ENCODE peak calls at places on chromosomes 5 and 9, in eight cellular contexts. L is psoas muscle; V is H1; K is tibial nerve; F is stimulated activated CD4-positive, alpha-beta T cell treated with anti-CD3 and anti-CD28 coated beads, Interleukin-2, amount 100 ng/mL, for 48 hours; T is nephron progenitor cell; Z is A673; E is LoVo. A is an unnamed sample.

GRCh38 chr5:56116599-56117131 is 116.5 kb downstream of the ANKRD55 start:
- DNase-seq in L (no peak), K (no peak), E (no peak), V (no peak), Z (no peak), T (no peak), F (no peak), A (no peak)

GRCh38 chr5:87164409-87164808 is 103.3 kb upstream of the RASA1 start:
- DNase-seq in Z (no peak), K (no peak), T (no peak), E (no peak), F (no peak), L (no peak), V (no peak), A (no peak)

GRCh38 chr5:180804129-180804601 is 1.6 kb upstream of the MGAT1 start:
- DNase-seq in F (no peak), V (no peak), T (no peak), E (no peak), K (no peak), L (no peak), Z (no peak), A (no peak)

GRCh38 chr5:84255318-84255717 is 129.4 kb downstream of the EDIL3 start:
- DNase-seq in K (no peak), E (peak; percentile 57), V (no peak), F (no peak), L (no peak), Z (peak; percentile 22), T (no peak), A (peak; percentile 47)

GRCh38 chr5:174364676-174365075 is 319.2 kb downstream of the NSG2 start:
- DNase-seq in Z (no peak), V (no peak), K (no peak), F (no peak), T (no peak), L (no peak), E (no peak), A (no peak)

GRCh38 chr5:18772475-18772874 is 1138.2 kb downstream of the TAF11L14 start:
- DNase-seq in T (no peak), F (no peak), K (no peak), L (no peak), Z (no peak), V (no peak), E (peak; percentile 73), A (no peak)

GRCh38 chr9:135309763-135310125 is 169.8 kb upstream of the PPP1R26 start:
- DNase-seq in E (no peak), V (no peak), K (no peak), F (no peak), T (no peak), Z (no peak), L (no peak), A (no peak)

GRCh38 chr5:154202379-154203260 is 12.1 kb downstream of the GALNT10 start:
- DNase-seq in K (no peak), L (no peak), Z (no peak), E (no peak), F (peak; percentile 29), T (no peak), V (no peak), A (no peak)

GRCh38 chr5:167945542-167946384 is 345.7 kb upstream of the WWC1 start:
- DNase-seq in F (no peak), V (no peak), E (no peak), Z (peak; percentile 24), T (peak; percentile 28), L (peak; percentile 60), K (no peak), A (no peak)

GRCh38 chr5:146079695-146080361 is 25.5 kb downstream of the PLAC8L1 start:
- DNase-seq in K (no peak), V (no peak), E (peak; percentile 41), T (no peak), Z (no peak), L (no peak), F (no peak), A (peak; percentile 12)

GRCh38 chr5:164191240-164191639 is 685.8 kb downstream of the MAT2B start:
- DNase-seq in V (no peak), L (no peak), T (no peak), Z (no peak), E (peak; percentile 56), F (no peak), K (no peak), A (no peak)

GRCh38 chr5:167819406-167819805 is 472.0 kb upstream of the WWC1 start:
- DNase-seq in K (no peak), F (no peak), E (no peak), Z (no peak), L (no peak), V (no peak), T (no peak), A (no peak)

GRCh38 chr9:131755541-131756198 is 15.8 kb upstream of the RAPGEF1 start:
- DNase-seq in L (peak; percentile 89), K (peak; percentile 61), E (peak; percentile 76), Z (peak; percentile 90), V (peak; percentile 93), T (peak; percentile 95), F (peak; percentile 88), A (peak; percentile 75)

GRCh38 chr9:130847306-130848217 is 12.5 kb downstream of the ABL1 start:
- DNase-seq in K (peak; percentile 84), E (no peak), V (no peak), Z (peak; percentile 94), F (no peak), T (no peak), L (peak; percentile 86), A (no peak)

GRCh38 chr9:14958989-14959388 is 48.8 kb upstream of the FREM1 start:
- DNase-seq in V (no peak), T (no peak), Z (no peak), F (no peak), E (no peak), L (no peak), K (no peak), A (no peak)

GRCh38 chr9:4762108-4762888 is 21.3 kb upstream of the AK3 start:
- DNase-seq in Z (peak; percentile 74), T (peak; percentile 72), V (peak; percentile 85), L (peak; percentile 77), E (peak; percentile 78), K (peak; percentile 75), F (peak; percentile 78), A (peak; percentile 78)

GRCh38 chr5:1033606-1034420 is 25.2 kb downstream of the NKD2 start:
- DNase-seq in E (no peak), T (peak; percentile 3), Z (no peak), L (no peak), V (no peak), F (no peak), K (no peak), A (no peak)

GRCh38 chr5:73205309-73205708 is 32.3 kb downstream of the TMEM174 start:
- DNase-seq in F (no peak), L (no peak), K (no peak), V (peak; percentile 33), E (no peak), Z (no peak), T (no peak), A (no peak)

GRCh38 chr5:989961-990530 is 18.6 kb upstream of the NKD2 start:
- DNase-seq in L (peak; percentile 85), F (no peak), Z (no peak), V (peak; percentile 54), K (no peak), E (peak; percentile 37), T (peak; percentile 44), A (no peak)

GRCh38 chr5:139893873-139894272 is 98.3 kb downstream of the PSD2 start:
- DNase-seq in L (no peak), K (no peak), V (no peak), E (no peak), T (no peak), F (no peak), Z (no peak), A (no peak)